ENCODE peak calls at places on chromosomes 13 and 19, in ten cellular contexts. K is gastrocnemius medialis, Y is lower lobe of right lung, V is left ventricle myocardium inferior, F is colonic mucosa, B is tibial artery, E is mammary epithelial cell, S is ascending aorta, D is adrenal gland, W is endodermal cell. G is an unnamed sample. For H3K4me1, the result is how much of the 10 kb centered on the place peaks cover.

GRCh38 chr19:38263696-38264485 is 482 bp upstream of the SPINT2 start:
- DNase-seq in K (no peak), Y (no peak), V (no peak), F (peak), B (no peak), E (peak), S (peak), D (peak), W (peak), G (peak)

GRCh38 chr19:46478356-46478986 is 7.1 kb upstream of the PNMA8A start:
- DNase-seq in K (no peak), Y (no peak), V (no peak), F (no peak), B (no peak), E (peak), S (peak), D (no peak), W (peak), G (no peak)

GRCh38 chr13:102597029-102598015 is 536 bp downstream of the TPP2 start:
- DNase-seq in K (no peak), Y (peak), V (peak), F (peak), B (peak), E (peak), S (peak), D (peak), W (peak), G (peak)

GRCh38 chr13:100434010-100434763 is 154.4 kb downstream of the GGACT start:
- DNase-seq in K (no peak), Y (no peak), V (no peak), F (no peak), B (no peak), E (peak), S (no peak), D (no peak), W (no peak), G (peak)

GRCh38 chr13:31072041-31072440 is 89.7 kb downstream of the HSPH1 start:
- DNase-seq in K (no peak), Y (no peak), V (no peak), F (no peak), B (no peak), E (no peak), S (no peak), D (no peak), W (no peak), G (no peak)

GRCh38 chr13:90613076-90613795 is 734.3 kb upstream of the MIR17HG start:
- DNase-seq in K (no peak), Y (no peak), V (no peak), F (no peak), B (no peak), E (no peak), S (no peak), D (no peak), W (no peak), G (peak)

GRCh38 chr13:24199016-24199415 is 38.5 kb downstream of the SPATA13 start:
- DNase-seq in K (no peak), Y (no peak), V (no peak), F (no peak), B (no peak), E (no peak), S (no peak), D (no peak), W (peak), G (no peak)

GRCh38 chr19:39444598-39445257 is 654 bp upstream of the SUPT5H start:
- DNase-seq in K (no peak), Y (no peak), V (no peak), F (peak), B (no peak), E (peak), S (no peak), D (peak), W (no peak), G (no peak)

GRCh38 chr13:30158774-30159445 is 148.4 kb downstream of the KATNAL1 start:
- DNase-seq in K (no peak), Y (no peak), V (no peak), F (no peak), B (no peak), E (no peak), S (no peak), D (peak), W (no peak), G (no peak)

GRCh38 chr13:98446234-98446621 is 130.7 kb downstream of the STK24 start:
- DNase-seq in K (no peak), Y (peak), V (no peak), F (no peak), B (no peak), E (no peak), S (no peak), D (no peak), W (no peak), G (no peak)

GRCh38 chr13:73215807-73216206 is 157.0 kb downstream of the KLF5 start:
- DNase-seq in K (no peak), Y (no peak), V (no peak), F (no peak), B (no peak), E (peak), S (no peak), D (no peak), W (no peak), G (no peak)

GRCh38 chr13:39186205-39186880 is 148.1 kb downstream of the NHLRC3 start:
- DNase-seq in K (no peak), Y (no peak), V (no peak), F (no peak), B (no peak), E (no peak), S (no peak), D (no peak), W (no peak), G (no peak)

GRCh38 chr19:28881616-28882015 is 331.3 kb downstream of the UQCRFS1 start:
- DNase-seq in K (no peak), Y (no peak), V (no peak), F (no peak), B (no peak), E (no peak), S (no peak), D (no peak), W (peak), G (no peak)

GRCh38 chr13:46367622-46368327 is 19.3 kb downstream of the RUBCNL start:
- DNase-seq in K (no peak), Y (no peak), V (no peak), F (no peak), B (no peak), E (peak), S (no peak), D (no peak), W (no peak), G (peak)

GRCh38 chr13:48176781-48177180 is 56.2 kb upstream of the ITM2B start:
- DNase-seq in K (no peak), Y (no peak), V (no peak), F (no peak), B (no peak), E (no peak), S (no peak), D (no peak), W (no peak), G (no peak)

GRCh38 chr13:67015976-67016600 is 214.0 kb downstream of the PCDH9 start:
- DNase-seq in K (no peak), Y (no peak), V (no peak), F (no peak), B (no peak), E (no peak), S (no peak), D (no peak), W (no peak), G (no peak)

GRCh38 chr13:26221399-26221720 is 754 bp downstream of the RNF6 start:
- DNase-seq in K (no peak), Y (no peak), V (no peak), F (no peak), B (no peak), E (no peak), S (no peak), D (no peak), W (no peak), G (no peak)

DNA sequence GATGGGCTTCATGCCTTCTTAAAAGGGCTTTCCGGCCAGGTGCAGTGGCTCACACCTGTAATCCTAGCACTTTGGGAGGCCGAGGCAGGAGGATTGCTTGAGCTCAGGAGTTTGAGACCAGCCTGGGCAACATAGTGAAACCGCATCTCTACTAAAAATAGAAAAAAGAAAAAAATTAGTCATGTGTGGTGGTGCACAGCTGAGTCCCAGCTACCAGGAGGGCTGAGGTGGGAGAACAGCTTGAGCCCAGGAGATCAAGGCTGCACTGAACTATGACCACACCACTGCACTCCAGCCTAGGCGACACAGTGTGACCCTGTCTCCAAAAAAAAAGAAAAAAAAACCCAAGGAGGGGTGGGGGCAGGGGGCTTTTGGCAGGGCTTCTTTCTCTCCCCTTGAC is 7.2 kb downstream of the CARS2 start:
- DNase-seq in K (no peak), Y (no peak), V (no peak), F (no peak), B (no peak), E (no peak), S (no peak), D (no peak), W (no peak), G (no peak)
- H3K4me1 ChIP-seq in K (under half), Y (under half), V (under half), F (under half), B (under half), E (under half), S (under half), D (under half), W (under half), G (under half)

DNA sequence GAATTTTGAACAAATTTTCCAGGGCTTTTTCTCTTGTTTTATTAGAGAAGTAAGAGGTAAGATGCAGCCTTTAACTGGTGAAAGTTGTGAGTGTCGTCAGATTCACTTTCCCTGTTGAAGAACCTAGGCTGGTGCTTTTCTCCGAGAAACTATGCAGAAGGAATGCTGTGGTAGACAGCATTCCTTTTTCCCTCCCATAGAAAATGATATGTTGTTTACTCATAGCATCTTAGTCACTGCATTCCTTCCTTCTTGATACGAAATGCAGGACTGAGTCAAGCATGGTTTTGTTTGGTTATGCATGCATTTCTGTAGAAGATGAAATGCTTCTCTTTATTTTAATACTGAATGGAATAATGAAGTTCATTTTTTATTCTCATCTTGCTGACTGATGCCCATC is 3.4 kb downstream of the ITGBL1 start:
- DNase-seq in K (no peak), Y (no peak), V (no peak), F (no peak), B (no peak), E (peak), S (no peak), D (no peak), W (no peak), G (peak)
- H3K27ac ChIP-seq in K (no peak), Y (no peak), V (no peak), F (no peak), B (peak), E (peak), S (peak), D (no peak), W (no peak), G (no peak)

GRCh38 chr19:18450934-18451836 is 13.3 kb upstream of the ISYNA1 start:
- DNase-seq in K (peak), Y (peak), V (peak), F (peak), B (peak), E (no peak), S (peak), D (peak), W (peak), G (no peak)
- TF ChIP-seq CTCF in K (peak), Y (peak), V (peak), F (peak), B (peak), E (peak), S (peak), D (peak), W (peak), G (peak)

GRCh38 chr19:4814625-4815425 is 16.7 kb downstream of the TICAM1 start:
- DNase-seq in K (no peak), Y (no peak), V (no peak), F (no peak), B (no peak), E (peak), S (no peak), D (no peak), W (no peak), G (no peak)

GRCh38 chr19:4817467-4818277 is 13.8 kb downstream of the TICAM1 start:
- DNase-seq in K (no peak), Y (no peak), V (peak), F (no peak), B (no peak), E (no peak), S (no peak), D (no peak), W (no peak), G (no peak)

GRCh38 chr19:4811328-4812131 is 20.0 kb downstream of the TICAM1 start:
- DNase-seq in K (no peak), Y (peak), V (peak), F (peak), B (peak), E (peak), S (peak), D (peak), W (peak), G (peak)

GRCh38 chr19:4816388-4817165 is 14.9 kb downstream of the TICAM1 start:
- DNase-seq in K (peak), Y (no peak), V (no peak), F (no peak), B (no peak), E (no peak), S (no peak), D (no peak), W (no peak), G (no peak)

GRCh38 chr19:4815426-4816387 is 15.8 kb downstream of the TICAM1 start:
- DNase-seq in K (peak), Y (peak), V (peak), F (peak), B (peak), E (peak), S (peak), D (peak), W (peak), G (no peak)
- H3K4me1 ChIP-seq in K (under half), Y (under half), V (under half), F (under half), B (under half), E (under half), S (under half), D (under half), W (under half), G (under half)

GRCh38 chr19:4113398-4114088 is 10.4 kb downstream of the MAP2K2 start:
- DNase-seq in K (no peak), Y (no peak), V (peak), F (no peak), B (no peak), E (no peak), S (no peak), D (no peak), W (no peak), G (no peak)

GRCh38 chr19:4114181-4114580 is 9.7 kb downstream of the MAP2K2 start:
- DNase-seq in K (no peak), Y (no peak), V (no peak), F (no peak), B (no peak), E (no peak), S (no peak), D (peak), W (no peak), G (no peak)

GRCh38 chr19:4115050-4115817 is 8.7 kb downstream of the MAP2K2 start:
- DNase-seq in K (no peak), Y (no peak), V (peak), F (no peak), B (no peak), E (no peak), S (no peak), D (peak), W (no peak), G (no peak)

GRCh38 chr19:4112367-4112766 is 11.6 kb downstream of the MAP2K2 start:
- DNase-seq in K (no peak), Y (no peak), V (no peak), F (no peak), B (no peak), E (no peak), S (no peak), D (no peak), W (no peak), G (no peak)

DNA sequence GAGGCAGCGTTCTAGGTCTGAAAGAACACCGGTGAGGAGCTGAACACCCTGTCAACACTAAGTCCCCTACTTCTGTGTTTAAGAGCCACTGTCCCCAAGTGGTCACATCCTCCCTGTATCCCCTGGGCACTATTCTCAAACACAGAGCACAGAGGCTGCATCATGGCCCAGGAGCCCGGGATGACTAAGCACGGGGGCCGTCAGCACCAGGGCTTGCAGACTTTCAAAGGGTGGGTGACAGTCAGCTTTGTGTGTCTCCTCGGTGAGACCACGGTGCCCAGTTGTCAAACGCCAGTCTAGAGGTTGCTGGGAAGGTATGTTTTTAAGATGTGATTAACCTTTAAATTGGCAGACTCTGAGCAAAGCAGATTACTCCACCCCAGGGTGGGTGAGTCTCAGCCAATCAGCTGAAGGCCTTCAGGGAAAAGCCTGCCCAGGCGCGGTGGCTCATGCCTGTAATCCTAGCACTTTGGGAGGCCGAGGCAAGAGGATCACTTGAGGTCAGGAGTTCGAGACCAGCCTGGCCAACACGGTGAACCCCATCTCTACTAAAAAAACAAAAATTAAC is 8.0 kb downstream of the MAP2K2 start:
- DNase-seq in K (no peak), Y (no peak), V (no peak), F (no peak), B (no peak), E (no peak), S (no peak), D (peak), W (no peak), G (no peak)
- H3K27ac ChIP-seq in K (peak), Y (peak), V (peak), F (no peak), B (peak), E (no peak), S (no peak), D (peak), W (no peak), G (no peak)

DNA sequence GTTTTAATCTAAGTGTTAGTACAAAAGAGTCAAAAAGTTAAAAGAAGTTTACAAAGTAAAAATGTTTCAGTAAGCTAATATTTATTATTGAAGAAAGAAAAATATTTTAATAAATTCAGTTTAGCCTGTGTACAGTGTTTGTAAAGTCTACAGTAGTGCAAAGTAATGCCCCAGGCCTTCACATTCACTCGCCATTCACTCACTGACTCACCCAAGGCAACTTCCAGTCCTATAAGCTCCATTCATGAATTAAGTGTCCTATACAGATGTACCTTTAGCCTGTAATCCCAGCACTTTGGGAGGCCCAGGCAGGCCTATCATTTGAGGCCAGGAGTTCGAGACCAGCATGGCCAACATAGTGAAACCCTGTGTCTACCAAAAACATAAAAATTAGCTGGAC is 24.1 kb upstream of the AKAP11 start:
- DNase-seq in K (no peak), Y (no peak), V (no peak), F (no peak), B (no peak), E (peak), S (no peak), D (no peak), W (no peak), G (peak)
- TF ChIP-seq CTCF in K (no peak), Y (no peak), V (no peak), F (no peak), B (no peak), E (no peak), S (no peak), D (no peak), W (no peak), G (no peak)